ENCODE peak calls at places on chromosomes 4 and X, in eight cellular contexts. O is lower lobe of right lung, N is substantia nigra, V is endothelial cell, B is COR-L47, S is putamen, F is lower leg skin, W is fibroblast of mammary gland. E is an unnamed sample.

GRCh38 chr4:7202391-7202790 is 10.1 kb downstream of the SORCS2 start:
- DNase-seq in O (no peak), N (no peak), V (no peak), B (no peak), S (peak), F (no peak), W (peak), E (no peak)

GRCh38 chr4:133588306-133588705 is 439.2 kb downstream of the PCDH10 start:
- DNase-seq in O (no peak), N (no peak), V (no peak), B (no peak), S (no peak), F (no peak), W (no peak), E (no peak)

GRCh38 chrX:68503830-68504229 is 5.0 kb downstream of the YIPF6 start:
- DNase-seq in O (no peak), N (no peak), V (no peak), B (no peak), S (no peak), F (no peak), W (peak), E (no peak)

GRCh38 chr4:1216869-1217294 is 32.0 kb downstream of the CTBP1 start:
- DNase-seq in O (no peak), N (no peak), V (no peak), B (no peak), S (no peak), F (no peak), W (no peak), E (no peak)

GRCh38 chr4:69830529-69831269 is 29.2 kb downstream of the SULT1E1 start:
- DNase-seq in O (no peak), N (no peak), V (no peak), B (peak), S (no peak), F (no peak), W (peak), E (no peak)

GRCh38 chr4:150867148-150867547 is 147.9 kb downstream of the LRBA start:
- DNase-seq in O (no peak), N (no peak), V (peak), B (peak), S (peak), F (peak), W (peak), E (peak)

GRCh38 chr4:47662975-47663374 is 174.9 kb downstream of the CORIN start:
- DNase-seq in O (no peak), N (no peak), V (peak), B (peak), S (no peak), F (no peak), W (no peak), E (peak)

GRCh38 chrX:153488231-153488914 is 6.4 kb upstream of the BGN start:
- DNase-seq in O (no peak), N (no peak), V (peak), B (no peak), S (no peak), F (no peak), W (no peak), E (no peak)

GRCh38 chr4:182126096-182126495 is 117.1 kb upstream of the TENM3 start:
- DNase-seq in O (no peak), N (no peak), V (no peak), B (no peak), S (no peak), F (no peak), W (peak), E (no peak)

E was measured in iPS-NIHi11.